ENCODE peak calls at places on chromosomes 11 and 22, in seven cellular contexts. W, F, S, V, X, J and A are unnamed samples.

GRCh38 chr11:235998-236773 is at the start of gene SIRT3:
- DNase-seq in J (no peak), V (peak), F (peak), X (peak), W (peak), S (peak), A (peak)

GRCh38 chr11:130815074-130815802 is 101.0 kb downstream of the SNX19 start:
- DNase-seq in F (peak), W (no peak), S (no peak), V (no peak), J (no peak), X (no peak), A (no peak)

GRCh38 chr22:48089601-48090331 is 1327.3 kb downstream of the TBC1D22A start:
- DNase-seq in F (no peak), J (no peak), V (peak), X (no peak), S (no peak), W (peak), A (no peak)

GRCh38 chr11:19453893-19454292 is 213.1 kb upstream of the E2F8 start:
- DNase-seq in W (no peak), F (no peak), V (no peak), X (peak), J (no peak), S (no peak), A (no peak)

GRCh38 chr22:41237707-41238569 is 2.8 kb downstream of the CHADL start:
- DNase-seq in J (no peak), V (peak), S (peak), W (no peak), X (no peak), F (no peak), A (peak)

GRCh38 chr22:45878051-45878764 is 98.8 kb downstream of the WNT7B start:
- DNase-seq in F (no peak), S (no peak), X (no peak), V (peak), J (peak), W (no peak), A (no peak)

GRCh38 chr11:128764617-128765095 is 70.8 kb downstream of the FLI1 start:
- DNase-seq in X (no peak), J (no peak), V (no peak), F (no peak), W (no peak), S (no peak), A (no peak)

GRCh38 chr11:61964941-61965282 is 2.5 kb downstream of the FTH1 start:
- DNase-seq in X (peak), W (no peak), V (no peak), F (no peak), J (no peak), S (no peak), A (no peak)

GRCh38 chr11:8067929-8068575 is 13.0 kb upstream of the TUB start:
- DNase-seq in J (peak), S (no peak), V (no peak), X (no peak), F (no peak), W (no peak), A (no peak)

GRCh38 chr11:70736461-70736860 is 338.1 kb downstream of the CTTN start:
- DNase-seq in F (no peak), S (no peak), J (peak), X (no peak), W (no peak), V (no peak), A (no peak)

GRCh38 chr11:18324381-18324780 is 2.0 kb downstream of the GTF2H1 start:
- DNase-seq in J (no peak), S (no peak), X (no peak), V (no peak), F (no peak), W (no peak), A (no peak)

GRCh38 chr11:128575956-128576340 is 11.4 kb downstream of the ETS1 start:
- DNase-seq in X (peak), J (no peak), S (no peak), V (peak), F (no peak), W (no peak), A (no peak)

GRCh38 chr11:14418801-14419417 is 59.9 kb upstream of the RRAS2 start:
- DNase-seq in S (no peak), F (no peak), J (no peak), W (peak), V (no peak), X (no peak), A (no peak)